ENCODE peak calls at places on chromosomes 6 and 20, in six cellular contexts. One of them, this sample, is unnamed.

GRCh38 chr6:164296411-164296810 is 881.9 kb downstream of the QKI start:
- DNase-seq in effector CD4-positive, alpha-beta T cell: no peak
- DNase-seq in GM20000: no peak
- DNase-seq in H54: no peak
- DNase-seq in activated naive CD8-positive, alpha-beta T cell treated with anti-CD3 and anti-CD28 coated beads, Interleukin-2, amount 10 ng/mL, durations not matched to agents 7 days and 5 days: no peak
- DNase-seq in frontal cortex: no peak
- DNase-seq in this sample: no peak

GRCh38 chr6:115910147-115910546 is 150.5 kb downstream of the FRK start:
- DNase-seq in effector CD4-positive, alpha-beta T cell: no peak
- DNase-seq in GM20000: no peak
- DNase-seq in H54: no peak
- DNase-seq in activated naive CD8-positive, alpha-beta T cell treated with anti-CD3 and anti-CD28 coated beads, Interleukin-2, amount 10 ng/mL, durations not matched to agents 7 days and 5 days: no peak
- DNase-seq in frontal cortex: no peak
- DNase-seq in this sample: no peak

GRCh38 chr20:1001981-1002681 is at the start of gene RSPO4:
- DNase-seq in effector CD4-positive, alpha-beta T cell: no peak
- DNase-seq in GM20000: no peak
- DNase-seq in H54: no peak
- DNase-seq in activated naive CD8-positive, alpha-beta T cell treated with anti-CD3 and anti-CD28 coated beads, Interleukin-2, amount 10 ng/mL, durations not matched to agents 7 days and 5 days: no peak
- DNase-seq in frontal cortex: no peak
- DNase-seq in this sample: no peak

GRCh38 chr6:36244641-36245280 is 25.1 kb upstream of the PNPLA1 start:
- DNase-seq in effector CD4-positive, alpha-beta T cell: no peak
- DNase-seq in GM20000: no peak
- DNase-seq in H54: no peak
- DNase-seq in activated naive CD8-positive, alpha-beta T cell treated with anti-CD3 and anti-CD28 coated beads, Interleukin-2, amount 10 ng/mL, durations not matched to agents 7 days and 5 days: no peak
- DNase-seq in frontal cortex: no peak
- DNase-seq in this sample: peak

GRCh38 chr6:127102299-127102698 is 16.2 kb upstream of the RSPO3 start:
- DNase-seq in effector CD4-positive, alpha-beta T cell: no peak
- DNase-seq in GM20000: no peak
- DNase-seq in H54: no peak
- DNase-seq in activated naive CD8-positive, alpha-beta T cell treated with anti-CD3 and anti-CD28 coated beads, Interleukin-2, amount 10 ng/mL, durations not matched to agents 7 days and 5 days: no peak
- DNase-seq in frontal cortex: no peak
- DNase-seq in this sample: no peak

GRCh38 chr6:128425855-128426254 is 94.5 kb downstream of the PTPRK start:
- DNase-seq in effector CD4-positive, alpha-beta T cell: no peak
- DNase-seq in GM20000: no peak
- DNase-seq in H54: no peak
- DNase-seq in activated naive CD8-positive, alpha-beta T cell treated with anti-CD3 and anti-CD28 coated beads, Interleukin-2, amount 10 ng/mL, durations not matched to agents 7 days and 5 days: no peak
- DNase-seq in frontal cortex: no peak
- DNase-seq in this sample: no peak

GRCh38 chr6:43911625-43912577 is 141.9 kb downstream of the VEGFA start:
- DNase-seq in effector CD4-positive, alpha-beta T cell: no peak
- DNase-seq in GM20000: no peak
- DNase-seq in H54: no peak
- DNase-seq in activated naive CD8-positive, alpha-beta T cell treated with anti-CD3 and anti-CD28 coated beads, Interleukin-2, amount 10 ng/mL, durations not matched to agents 7 days and 5 days: no peak
- DNase-seq in frontal cortex: no peak
- DNase-seq in this sample: peak

GRCh38 chr6:14622878-14623542 is 505.4 kb downstream of the CD83 start:
- DNase-seq in effector CD4-positive, alpha-beta T cell: no peak
- DNase-seq in GM20000: no peak
- DNase-seq in H54: no peak
- DNase-seq in activated naive CD8-positive, alpha-beta T cell treated with anti-CD3 and anti-CD28 coated beads, Interleukin-2, amount 10 ng/mL, durations not matched to agents 7 days and 5 days: no peak
- DNase-seq in frontal cortex: no peak
- DNase-seq in this sample: no peak

GRCh38 chr20:20038586-20038985 is 13.7 kb downstream of the CRNKL1 start:
- DNase-seq in effector CD4-positive, alpha-beta T cell: no peak
- DNase-seq in GM20000: no peak
- DNase-seq in H54: no peak
- DNase-seq in activated naive CD8-positive, alpha-beta T cell treated with anti-CD3 and anti-CD28 coated beads, Interleukin-2, amount 10 ng/mL, durations not matched to agents 7 days and 5 days: no peak
- DNase-seq in frontal cortex: no peak
- DNase-seq in this sample: no peak

GRCh38 chr6:159431750-159432149 is 261.3 kb downstream of the SOD2 start:
- DNase-seq in effector CD4-positive, alpha-beta T cell: no peak
- DNase-seq in GM20000: no peak
- DNase-seq in H54: no peak
- DNase-seq in activated naive CD8-positive, alpha-beta T cell treated with anti-CD3 and anti-CD28 coated beads, Interleukin-2, amount 10 ng/mL, durations not matched to agents 7 days and 5 days: no peak
- DNase-seq in frontal cortex: no peak
- DNase-seq in this sample: no peak

GRCh38 chr6:105178110-105178509 is 1.7 kb downstream of the POPDC3 start:
- DNase-seq in effector CD4-positive, alpha-beta T cell: no peak
- DNase-seq in GM20000: no peak
- DNase-seq in H54: peak
- DNase-seq in activated naive CD8-positive, alpha-beta T cell treated with anti-CD3 and anti-CD28 coated beads, Interleukin-2, amount 10 ng/mL, durations not matched to agents 7 days and 5 days: no peak
- DNase-seq in frontal cortex: no peak
- DNase-seq in this sample: no peak

GRCh38 chr6:48289841-48290240 is 178.8 kb upstream of the PTCHD4 start:
- DNase-seq in effector CD4-positive, alpha-beta T cell: no peak
- DNase-seq in GM20000: no peak
- DNase-seq in H54: no peak
- DNase-seq in activated naive CD8-positive, alpha-beta T cell treated with anti-CD3 and anti-CD28 coated beads, Interleukin-2, amount 10 ng/mL, durations not matched to agents 7 days and 5 days: no peak
- DNase-seq in frontal cortex: no peak
- DNase-seq in this sample: no peak

GRCh38 chr6:8108031-8108660 is 5.8 kb upstream of the EEF1E1 start:
- DNase-seq in effector CD4-positive, alpha-beta T cell: no peak
- DNase-seq in GM20000: no peak
- DNase-seq in H54: peak
- DNase-seq in activated naive CD8-positive, alpha-beta T cell treated with anti-CD3 and anti-CD28 coated beads, Interleukin-2, amount 10 ng/mL, durations not matched to agents 7 days and 5 days: no peak
- DNase-seq in frontal cortex: no peak
- DNase-seq in this sample: no peak

GRCh38 chr20:438581-439469 is 23.5 kb downstream of the TBC1D20 start:
- DNase-seq in effector CD4-positive, alpha-beta T cell: peak
- DNase-seq in GM20000: no peak
- DNase-seq in H54: no peak
- DNase-seq in activated naive CD8-positive, alpha-beta T cell treated with anti-CD3 and anti-CD28 coated beads, Interleukin-2, amount 10 ng/mL, durations not matched to agents 7 days and 5 days: peak
- DNase-seq in frontal cortex: no peak
- DNase-seq in this sample: no peak

GRCh38 chr6:160073272-160073671 is 48.3 kb upstream of the SLC22A1 start:
- DNase-seq in effector CD4-positive, alpha-beta T cell: no peak
- DNase-seq in GM20000: no peak
- DNase-seq in H54: no peak
- DNase-seq in activated naive CD8-positive, alpha-beta T cell treated with anti-CD3 and anti-CD28 coated beads, Interleukin-2, amount 10 ng/mL, durations not matched to agents 7 days and 5 days: no peak
- DNase-seq in frontal cortex: no peak
- DNase-seq in this sample: no peak

GRCh38 chr6:106628658-106629102 is 618 bp downstream of the RTN4IP1 start:
- DNase-seq in effector CD4-positive, alpha-beta T cell: no peak
- DNase-seq in GM20000: no peak
- DNase-seq in H54: no peak
- DNase-seq in activated naive CD8-positive, alpha-beta T cell treated with anti-CD3 and anti-CD28 coated beads, Interleukin-2, amount 10 ng/mL, durations not matched to agents 7 days and 5 days: no peak
- DNase-seq in frontal cortex: no peak
- DNase-seq in this sample: peak

GRCh38 chr6:5412017-5412416 is 150.7 kb downstream of the FARS2 start:
- DNase-seq in effector CD4-positive, alpha-beta T cell: no peak
- DNase-seq in GM20000: no peak
- DNase-seq in H54: no peak
- DNase-seq in activated naive CD8-positive, alpha-beta T cell treated with anti-CD3 and anti-CD28 coated beads, Interleukin-2, amount 10 ng/mL, durations not matched to agents 7 days and 5 days: no peak
- DNase-seq in frontal cortex: no peak
- DNase-seq in this sample: no peak

This sample was measured in SK-N-DZ.